ENCODE peak calls at places on chromosomes 16 and 17, in eight cellular contexts. G is iPS-NIHi11; J is AG20443; L is HEK293T; I is natural killer cell; Z is H54; H is effector CD4-positive, alpha-beta T cell; X is OCI-LY7. Q is an unnamed sample.

GRCh38 chr17:9998060-9998459 is 93.0 kb upstream of the RCVRN start:
- DNase-seq in X (no peak), H (no peak), J (no peak), I (no peak), G (no peak), L (no peak), Z (no peak), Q (no peak)

GRCh38 chr17:72622661-72623433 is 469.6 kb downstream of the SLC39A11 start:
- DNase-seq in X (no peak), H (no peak), I (no peak), Z (no peak), J (no peak), L (no peak), G (no peak), Q (no peak)

GRCh38 chr16:72788269-72788809 is 259.6 kb downstream of the ZFHX3 start:
- DNase-seq in H (no peak), X (no peak), G (no peak), J (no peak), Z (no peak), L (no peak), I (no peak), Q (no peak)

GRCh38 chr16:48215738-48216137 is 28.4 kb upstream of the LONP2 start:
- DNase-seq in G (no peak), I (no peak), X (no peak), L (no peak), H (no peak), Z (no peak), J (no peak), Q (no peak)

GRCh38 chr16:89173629-89173921 is 2.0 kb downstream of the CDH15 start:
- DNase-seq in H (no peak), I (no peak), J (no peak), Z (no peak), L (no peak), X (no peak), G (no peak), Q (no peak)

GRCh38 chr16:79089735-79090284 is 510.7 kb downstream of the MAF start:
- DNase-seq in I (peak), J (no peak), G (no peak), Z (no peak), L (no peak), H (no peak), X (peak), Q (no peak)

GRCh38 chr16:62392698-62393097 is 356.5 kb upstream of the CDH8 start:
- DNase-seq in L (no peak), Z (no peak), X (no peak), G (peak), I (no peak), J (no peak), H (no peak), Q (no peak)

GRCh38 chr16:47026947-47027346 is 53.5 kb upstream of the DNAJA2 start:
- DNase-seq in Z (no peak), H (no peak), G (no peak), X (no peak), J (no peak), L (no peak), I (no peak), Q (no peak)

GRCh38 chr17:81513669-81514484 is 1.3 kb upstream of the ACTG1 start:
- DNase-seq in H (no peak), J (peak), Z (no peak), I (peak), X (peak), G (peak), L (no peak), Q (peak)

GRCh38 chr16:2898831-2899563 is 12.7 kb upstream of the FLYWCH1 start:
- DNase-seq in X (no peak), G (peak), I (no peak), J (no peak), Z (no peak), L (no peak), H (no peak), Q (no peak)

GRCh38 chr17:78828470-78829185 is 12.0 kb downstream of the USP36 start:
- DNase-seq in L (peak), G (no peak), Z (peak), I (no peak), H (no peak), J (peak), X (no peak), Q (no peak)

GRCh38 chr17:69773081-69773480 is 301.9 kb upstream of the KCNJ16 start:
- DNase-seq in G (no peak), L (no peak), X (no peak), I (no peak), Z (no peak), H (no peak), J (no peak), Q (no peak)

GRCh38 chr16:26220894-26221293 is 529.1 kb downstream of the HS3ST4 start:
- DNase-seq in I (no peak), G (no peak), L (no peak), J (no peak), H (no peak), Z (no peak), X (no peak), Q (no peak)

GRCh38 chr17:49890077-49890821 is 42.4 kb upstream of the TAC4 start:
- DNase-seq in J (peak), I (no peak), X (no peak), Z (no peak), G (peak), L (no peak), H (no peak), Q (no peak)

GRCh38 chr16:57727610-57728009 is 8.0 kb upstream of the KATNB1 start:
- DNase-seq in L (no peak), J (no peak), Z (no peak), H (no peak), G (no peak), X (no peak), I (no peak), Q (no peak)

GRCh38 chr17:67194134-67194533 is 50.9 kb downstream of the HELZ start:
- DNase-seq in X (no peak), I (no peak), L (no peak), G (no peak), Z (peak), H (no peak), J (peak), Q (no peak)

GRCh38 chr17:33981713-33982601 is 273.1 kb upstream of the CCL2 start:
- DNase-seq in J (no peak), G (no peak), H (no peak), Z (no peak), I (no peak), L (peak), X (no peak), Q (no peak)

GRCh38 chr16:54175169-54175551 is 111.4 kb downstream of the IRX3 start:
- DNase-seq in G (no peak), H (no peak), Z (no peak), I (no peak), L (no peak), J (no peak), X (no peak), Q (no peak)

GRCh38 chr16:3459401-3460090 is 16.1 kb downstream of the NAA60 start:
- DNase-seq in H (no peak), L (no peak), J (no peak), G (no peak), Z (no peak), I (no peak), X (no peak), Q (no peak)

GRCh38 chr17:49224198-49224996 is 6.2 kb downstream of the PHOSPHO1 start:
- DNase-seq in I (peak), X (peak), J (no peak), G (peak), L (no peak), H (peak), Z (no peak), Q (peak)

GRCh38 chr17:50260501-50260911 is 13.8 kb upstream of the TMEM92 start:
- DNase-seq in G (no peak), I (no peak), H (no peak), J (peak), Z (no peak), L (peak), X (no peak), Q (no peak)

GRCh38 chr16:16143941-16144340 is 79.4 kb downstream of the ABCC6 start:
- DNase-seq in I (no peak), L (no peak), Z (no peak), H (no peak), G (no peak), J (no peak), X (no peak), Q (no peak)

GRCh38 chr16:12747261-12747660 is 56.4 kb downstream of the CPPED1 start:
- DNase-seq in H (no peak), X (no peak), Z (no peak), G (no peak), I (no peak), J (no peak), L (no peak), Q (no peak)

GRCh38 chr17:82914375-82914774 is 74.6 kb upstream of the ZNF750 start:
- DNase-seq in X (peak), J (peak), I (no peak), Z (no peak), L (peak), G (no peak), H (no peak), Q (peak)

GRCh38 chr16:4920826-4921225 is 16.1 kb downstream of the PPL start:
- DNase-seq in X (no peak), Z (no peak), H (no peak), G (no peak), L (no peak), J (no peak), I (no peak), Q (no peak)

GRCh38 chr16:89361756-89362155 is 128.6 kb downstream of the ANKRD11 start:
- DNase-seq in X (no peak), I (no peak), G (no peak), Z (no peak), L (no peak), J (no peak), H (no peak), Q (no peak)

GRCh38 chr17:12985431-12986285 is 32.2 kb downstream of the ELAC2 start:
- DNase-seq in Z (no peak), L (no peak), H (no peak), X (no peak), J (no peak), G (no peak), I (no peak), Q (no peak)

GRCh38 chr16:89167425-89167941 is 4.1 kb upstream of the CDH15 start:
- DNase-seq in Z (peak), L (peak), X (peak), J (peak), I (peak), G (peak), H (peak), Q (peak)

Q was measured in germinal center.